ENCODE peak calls at places on chromosomes 3 and 15, in seven cellular contexts. E is RPMI8226, M is GM23338, Y is thoracic aorta, U is adrenal gland, P is nephron progenitor cell, W is cerebellum. L is an unnamed sample.
A peak's percentile ranks its signal among the peaks of the same experiment; 100 is the strongest.

GRCh38 chr3:179702271-179702947 is 49.6 kb downstream of the USP13 start:
- DNase-seq in E (no peak), M (no peak), Y (no peak), U (no peak), P (no peak), W (peak; percentile 72), L (no peak)

GRCh38 chr15:66294157-66294931 is 976 bp downstream of the DIS3L start:
- DNase-seq in E (peak; percentile 87), M (peak; percentile 32), Y (no peak), U (peak; percentile 34), P (no peak), W (peak; percentile 24), L (no peak)

GRCh38 chr3:179991104-179991503 is 45.6 kb downstream of the PEX5L start:
- DNase-seq in E (no peak), M (no peak), Y (no peak), U (no peak), P (no peak), W (no peak), L (no peak)

GRCh38 chr3:84806958-84807357 is 151.8 kb upstream of the CADM2 start:
- DNase-seq in E (no peak), M (no peak), Y (no peak), U (no peak), P (no peak), W (no peak), L (no peak)

GRCh38 chr3:185629554-185630181 is 43.6 kb downstream of the SENP2 start:
- DNase-seq in E (no peak), M (no peak), Y (no peak), U (no peak), P (no peak), W (no peak), L (no peak)

GRCh38 chr3:167078070-167078622 is 302.0 kb downstream of the ZBBX start:
- DNase-seq in E (peak; percentile 72), M (peak; percentile 19), Y (no peak), U (no peak), P (no peak), W (no peak), L (no peak)

GRCh38 chr15:100595964-100596363 is 6.0 kb downstream of the LINS1 start:
- DNase-seq in E (no peak), M (no peak), Y (no peak), U (no peak), P (no peak), W (no peak), L (no peak)

GRCh38 chr3:170364965-170365364 is 7.5 kb downstream of the SKIL start:
- DNase-seq in E (no peak), M (no peak), Y (no peak), U (no peak), P (no peak), W (no peak), L (no peak)

GRCh38 chr15:27619204-27619603 is 479.9 kb downstream of the OCA2 start:
- DNase-seq in E (no peak), M (no peak), Y (no peak), U (no peak), P (no peak), W (no peak), L (no peak)

GRCh38 chr3:110420158-110420641 is 651.4 kb upstream of the NECTIN3 start:
- DNase-seq in E (no peak), M (no peak), Y (no peak), U (no peak), P (no peak), W (no peak), L (no peak)

GRCh38 chr15:69398541-69398940 is 15.6 kb upstream of the KIF23 start:
- DNase-seq in E (peak; percentile 63), M (no peak), Y (no peak), U (no peak), P (no peak), W (no peak), L (no peak)

GRCh38 chr3:23461069-23461468 is 257.9 kb downstream of the UBE2E2 start:
- DNase-seq in E (no peak), M (no peak), Y (no peak), U (no peak), P (no peak), W (no peak), L (no peak)

GRCh38 chr15:62164500-62165028 is 521 bp downstream of the C2CD4B start:
- DNase-seq in E (peak; percentile 46), M (peak; percentile 72), Y (no peak), U (no peak), P (peak; percentile 65), W (no peak), L (no peak)

GRCh38 chr15:29403778-29404177 is 134.2 kb upstream of the NSMCE3 start:
- DNase-seq in E (peak; percentile 36), M (peak; percentile 74), Y (no peak), U (no peak), P (no peak), W (no peak), L (no peak)

GRCh38 chr15:80679805-80680175 is 15.3 kb upstream of the ABHD17C start:
- DNase-seq in E (no peak), M (no peak), Y (no peak), U (no peak), P (no peak), W (no peak), L (no peak)